ENCODE peak calls at places on chromosomes 13 and 19, in nine cellular contexts. I is kidney epithelial cell, L is MM.1S, V is heart left ventricle, B is upper lobe of left lung, J is fibroblast of lung, T is choroid plexus epithelial cell, F is neural progenitor cell, P is heart right ventricle. E is an unnamed sample.

GRCh38 chr13:85497652-85498051 is 301.6 kb downstream of the SLITRK6 start:
- DNase-seq in I (peak), L (no peak), V (no peak), B (no peak), J (peak), T (peak), F (no peak), P (no peak), E (peak)

GRCh38 chr13:111388851-111389500 is 68.5 kb downstream of the TEX29 start:
- DNase-seq in I (no peak), L (no peak), V (no peak), B (no peak), J (no peak), T (no peak), F (no peak), P (no peak), E (no peak)

GRCh38 chr19:49616532-49616931 is 23.4 kb downstream of the RRAS start:
- DNase-seq in I (no peak), L (no peak), V (no peak), B (no peak), J (no peak), T (no peak), F (no peak), P (no peak), E (no peak)

GRCh38 chr19:49445997-49446396 is 4.7 kb upstream of the SLC17A7 start:
- DNase-seq in I (no peak), L (no peak), V (no peak), B (no peak), J (no peak), T (no peak), F (no peak), P (no peak), E (no peak)

GRCh38 chr19:7230826-7231225 is 63.4 kb downstream of the INSR start:
- DNase-seq in I (no peak), L (no peak), V (peak), B (no peak), J (no peak), T (no peak), F (no peak), P (peak), E (no peak)

GRCh38 chr13:43908156-43909126 is 28.7 kb downstream of the LACC1 start:
- DNase-seq in I (peak), L (peak), V (no peak), B (no peak), J (peak), T (peak), F (peak), P (no peak), E (peak)

GRCh38 chr19:31286491-31286890 is 62.7 kb downstream of the TSHZ3 start:
- DNase-seq in I (no peak), L (no peak), V (no peak), B (no peak), J (no peak), T (no peak), F (no peak), P (no peak), E (peak)

GRCh38 chr13:42280537-42280936 is 8.6 kb downstream of the AKAP11 start:
- DNase-seq in I (no peak), L (no peak), V (no peak), B (no peak), J (no peak), T (no peak), F (no peak), P (no peak), E (no peak)

GRCh38 chr13:50357136-50357535 is 341.9 kb downstream of the KCNRG start:
- DNase-seq in I (no peak), L (no peak), V (no peak), B (no peak), J (no peak), T (no peak), F (no peak), P (no peak), E (no peak)

GRCh38 chr13:113657851-113658741 is at the start of gene ATP4B:
- DNase-seq in I (no peak), L (no peak), V (no peak), B (peak), J (no peak), T (no peak), F (no peak), P (no peak), E (no peak)

GRCh38 chr13:111589992-111590391 is 269.6 kb downstream of the TEX29 start:
- DNase-seq in I (no peak), L (no peak), V (no peak), B (no peak), J (no peak), T (no peak), F (no peak), P (no peak), E (no peak)

GRCh38 chr19:45514376-45515051 is 7.2 kb downstream of the VASP start:
- DNase-seq in I (no peak), L (no peak), V (no peak), B (peak), J (no peak), T (no peak), F (no peak), P (no peak), E (no peak)

GRCh38 chr19:35093430-35093829 is 22.2 kb upstream of the FXYD3 start:
- DNase-seq in I (no peak), L (no peak), V (no peak), B (no peak), J (no peak), T (no peak), F (no peak), P (no peak), E (no peak)

GRCh38 chr19:36152061-36152885 is at the start of gene COX7A1:
- DNase-seq in I (no peak), L (no peak), V (peak), B (peak), J (no peak), T (peak), F (no peak), P (peak), E (peak)

GRCh38 chr13:21047087-21047486 is 14.3 kb downstream of the LATS2 start:
- DNase-seq in I (no peak), L (no peak), V (no peak), B (no peak), J (no peak), T (no peak), F (no peak), P (no peak), E (no peak)

DNA sequence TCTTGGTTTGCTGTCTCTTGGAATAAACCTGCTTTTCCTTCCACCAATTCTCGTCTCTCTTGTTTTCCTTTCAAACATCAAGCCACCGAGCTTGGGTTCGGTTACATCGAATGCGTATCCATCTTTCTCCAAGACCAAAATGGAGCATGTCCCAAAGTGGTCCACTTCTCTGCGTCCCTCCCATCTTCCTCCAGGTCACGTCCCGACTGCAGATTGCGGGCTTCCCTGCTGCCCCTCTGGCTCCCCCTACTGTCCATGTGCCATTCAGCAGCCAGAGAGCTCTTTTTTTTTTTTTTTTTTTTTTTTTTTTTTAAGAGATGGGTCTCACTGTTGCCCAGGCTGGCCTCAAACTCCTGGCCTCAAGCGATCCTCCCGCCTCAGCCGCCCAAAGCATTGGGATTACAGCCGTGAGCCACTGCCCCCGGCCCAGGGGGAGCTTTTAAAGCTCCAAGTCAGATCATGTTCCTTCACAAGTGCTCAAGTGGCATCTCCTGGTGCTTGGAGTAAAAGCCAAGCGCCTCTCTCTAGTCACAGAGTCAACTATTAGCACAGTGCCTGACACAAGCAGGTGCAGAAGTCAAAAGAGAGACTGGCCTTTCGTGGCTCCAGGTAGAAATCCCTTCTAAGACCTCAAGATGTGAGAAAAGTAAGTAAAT is 10.0 kb downstream of the COL5A3 start:
- DNase-seq in I (no peak), L (peak), V (peak), B (no peak), J (peak), T (peak), F (peak), P (peak), E (peak)
- H3K4me3 ChIP-seq in I (no peak), L (no peak), V (no peak), B (no peak), J (no peak), T (no peak), F (no peak), P (no peak), E (no peak)

GRCh38 chr19:1622541-1622940 is 17.3 kb upstream of the UQCR11 start:
- DNase-seq in I (no peak), L (no peak), V (no peak), B (no peak), J (no peak), T (no peak), F (no peak), P (no peak), E (no peak)

GRCh38 chr19:1619703-1620102 is 14.4 kb upstream of the UQCR11 start:
- DNase-seq in I (no peak), L (no peak), V (no peak), B (no peak), J (no peak), T (no peak), F (no peak), P (no peak), E (no peak)

GRCh38 chr19:1621021-1621420 is 15.8 kb upstream of the UQCR11 start:
- DNase-seq in I (no peak), L (no peak), V (no peak), B (peak), J (no peak), T (no peak), F (no peak), P (no peak), E (no peak)

GRCh38 chr19:1622007-1622406 is 16.7 kb upstream of the UQCR11 start:
- DNase-seq in I (no peak), L (no peak), V (no peak), B (peak), J (no peak), T (no peak), F (no peak), P (no peak), E (no peak)

DNA sequence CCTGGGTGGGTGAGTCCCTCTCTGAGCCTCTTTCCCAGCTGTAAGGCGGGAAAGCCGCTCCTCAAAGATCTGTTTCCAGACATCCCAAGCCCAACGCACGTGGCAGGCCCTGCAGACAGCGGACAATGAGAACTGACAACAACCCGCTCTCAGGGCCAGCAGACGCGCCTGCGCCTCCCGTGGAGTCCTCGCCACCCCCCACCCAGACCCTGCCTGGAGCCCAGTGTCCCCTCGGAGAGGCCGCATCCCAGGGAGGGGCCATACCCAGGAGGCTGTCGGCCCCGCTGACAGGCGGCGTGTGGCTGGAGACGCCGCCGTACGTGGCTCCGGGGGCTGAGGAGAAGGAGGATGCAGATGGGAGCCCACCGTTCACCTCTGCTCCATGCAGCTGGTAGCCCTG is 16.3 kb upstream of the UQCR11 start:
- DNase-seq in I (no peak), L (no peak), V (no peak), B (peak), J (no peak), T (no peak), F (no peak), P (no peak), E (no peak)
- H3K4me3 ChIP-seq in I (no peak), L (no peak), V (no peak), B (no peak), J (no peak), T (no peak), F (no peak), P (no peak), E (no peak)

GRCh38 chr13:40386586-40386985 is 279.9 kb downstream of the FOXO1 start:
- DNase-seq in I (no peak), L (no peak), V (no peak), B (no peak), J (no peak), T (no peak), F (no peak), P (no peak), E (no peak)

GRCh38 chr13:40388617-40389016 is 277.8 kb downstream of the FOXO1 start:
- DNase-seq in I (no peak), L (peak), V (no peak), B (peak), J (peak), T (peak), F (no peak), P (no peak), E (no peak)

GRCh38 chr13:40387775-40388174 is 278.7 kb downstream of the FOXO1 start:
- DNase-seq in I (no peak), L (no peak), V (no peak), B (peak), J (no peak), T (no peak), F (no peak), P (no peak), E (no peak)

GRCh38 chr13:40390290-40391008 is 276.0 kb downstream of the FOXO1 start:
- DNase-seq in I (no peak), L (no peak), V (no peak), B (no peak), J (no peak), T (no peak), F (peak), P (no peak), E (no peak)

GRCh38 chr13:40389081-40389641 is 277.3 kb downstream of the FOXO1 start:
- DNase-seq in I (no peak), L (peak), V (no peak), B (no peak), J (no peak), T (peak), F (no peak), P (no peak), E (no peak)
- H3K4me3 ChIP-seq in I (no peak), L (peak), V (peak), B (no peak), J (no peak), T (no peak), F (no peak), P (no peak), E (no peak)

DNA sequence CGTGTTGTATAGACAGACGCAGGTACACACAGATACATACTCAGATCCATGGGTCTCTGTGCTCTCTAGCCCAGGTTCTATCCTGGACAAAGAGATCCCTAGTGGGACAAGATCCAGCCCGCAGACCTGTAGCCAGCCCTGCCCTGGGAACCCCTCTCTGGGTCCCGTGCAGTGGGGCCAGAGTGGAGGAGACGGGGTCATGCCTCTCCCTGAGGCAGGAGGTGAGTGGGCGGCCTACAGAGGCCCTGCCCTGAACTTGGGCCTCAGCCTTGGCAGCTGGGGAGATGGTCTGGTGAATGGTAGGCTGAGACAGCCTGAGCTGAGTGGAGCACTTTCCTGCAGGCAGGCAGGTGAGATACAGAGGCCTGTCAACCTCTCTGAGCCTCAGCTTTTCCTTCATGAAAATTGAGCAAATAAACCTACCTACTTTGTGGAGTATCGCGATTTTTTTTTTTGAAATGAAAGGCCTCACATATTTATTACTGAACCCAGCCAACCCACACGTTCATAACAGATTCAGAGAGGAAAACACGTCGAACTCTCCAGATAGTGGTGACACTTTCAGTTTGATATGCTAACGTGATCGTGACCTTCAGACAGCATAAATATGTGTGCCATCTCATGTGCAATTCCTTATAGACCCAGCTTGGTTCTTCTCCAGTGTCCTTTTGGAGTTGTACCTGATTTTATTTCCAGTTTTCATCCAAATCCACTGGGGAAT is 3.4 kb upstream of the JUND start:
- DNase-seq in I (no peak), L (no peak), V (no peak), B (no peak), J (no peak), T (no peak), F (no peak), P (no peak), E (no peak)
- H3K4me3 ChIP-seq in I (no peak), L (no peak), V (no peak), B (no peak), J (no peak), T (no peak), F (no peak), P (no peak), E (no peak)

GRCh38 chr19:14632286-14632685 is 42.4 kb downstream of the ADGRE3 start:
- DNase-seq in I (no peak), L (no peak), V (no peak), B (no peak), J (no peak), T (peak), F (no peak), P (no peak), E (peak)

GRCh38 chr19:14629557-14629956 is 45.1 kb downstream of the ADGRE3 start:
- DNase-seq in I (no peak), L (no peak), V (no peak), B (no peak), J (no peak), T (no peak), F (no peak), P (no peak), E (no peak)
- H3K4me3 ChIP-seq in I (no peak), L (no peak), V (no peak), B (no peak), J (no peak), T (no peak), F (no peak), P (no peak), E (no peak)

GRCh38 chr13:97435297-97435682 is 1.3 kb downstream of the RAP2A start:
- DNase-seq in I (no peak), L (no peak), V (no peak), B (no peak), J (no peak), T (no peak), F (no peak), P (no peak), E (no peak)

GRCh38 chr13:97434417-97435296 is 688 bp downstream of the RAP2A start:
- DNase-seq in I (no peak), L (peak), V (peak), B (peak), J (peak), T (peak), F (no peak), P (peak), E (peak)

GRCh38 chr13:97437729-97438128 is 3.8 kb downstream of the RAP2A start:
- DNase-seq in I (no peak), L (no peak), V (no peak), B (no peak), J (no peak), T (no peak), F (no peak), P (no peak), E (no peak)

GRCh38 chr13:97435794-97436193 is 1.8 kb downstream of the RAP2A start:
- DNase-seq in I (no peak), L (peak), V (no peak), B (no peak), J (peak), T (peak), F (no peak), P (no peak), E (peak)

DNA sequence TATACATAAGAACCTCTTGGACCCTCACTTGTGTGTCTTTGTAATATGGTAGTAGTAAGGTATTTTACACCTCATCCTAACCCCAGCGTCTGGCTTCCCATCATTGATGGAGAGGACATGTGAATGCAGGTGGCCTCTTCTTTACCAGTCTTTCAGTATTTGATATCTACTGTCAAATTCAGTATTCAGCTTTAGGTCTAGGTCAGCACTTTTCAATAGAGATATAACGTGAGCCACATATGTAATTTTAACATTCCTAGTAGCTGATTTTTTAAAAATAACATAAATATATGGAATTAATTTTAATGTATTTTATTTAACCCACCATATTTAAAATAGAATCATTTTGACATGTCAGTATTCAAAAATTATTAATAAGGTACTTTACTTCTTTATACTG is 2.9 kb downstream of the RAP2A start:
- DNase-seq in I (no peak), L (no peak), V (no peak), B (no peak), J (no peak), T (no peak), F (no peak), P (no peak), E (no peak)
- H3K4me3 ChIP-seq in I (no peak), L (no peak), V (peak), B (peak), J (no peak), T (no peak), F (peak), P (no peak), E (no peak)

DNA sequence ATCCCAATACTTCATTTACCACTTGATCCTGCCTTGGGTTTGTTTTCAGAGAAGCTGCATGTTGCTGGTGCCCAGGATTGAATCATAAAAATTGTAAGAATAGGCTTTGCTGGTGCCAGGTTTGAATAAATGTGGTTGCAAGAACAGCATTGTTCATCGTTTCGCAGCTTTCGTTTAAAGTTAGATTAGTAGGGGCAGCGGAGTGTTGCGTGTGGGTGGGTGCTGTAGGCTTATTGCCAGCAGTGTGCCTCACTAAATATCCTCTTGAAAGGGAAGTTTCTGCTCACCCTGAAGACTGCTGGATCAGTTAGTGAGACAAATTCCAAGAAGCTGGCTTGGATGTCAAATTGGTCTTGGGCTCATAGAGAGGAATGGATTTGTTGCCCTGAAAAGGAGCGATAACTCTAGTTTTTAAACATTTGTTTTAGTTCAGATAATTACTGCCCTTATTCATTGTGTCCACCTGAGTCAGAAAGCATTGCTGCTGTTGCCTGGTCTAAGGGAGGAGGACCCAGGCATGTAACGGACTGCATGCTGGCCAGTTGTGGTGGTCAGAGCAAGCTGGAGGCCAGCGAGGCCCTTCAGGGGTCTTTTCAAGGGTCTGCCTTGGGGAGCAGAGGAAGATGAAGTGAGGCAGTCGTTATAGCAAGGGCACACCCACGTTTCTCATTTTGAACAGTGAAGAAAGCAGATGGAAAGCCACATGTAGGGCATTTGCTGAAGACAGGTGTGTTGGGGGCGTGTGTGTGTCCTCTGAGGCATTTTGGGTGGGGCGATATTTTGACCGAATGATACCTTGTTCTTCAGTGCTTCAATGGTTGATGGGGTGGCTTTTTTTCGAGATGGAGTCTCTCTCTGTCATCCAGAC is 8.5 kb downstream of the ILF3 start:
- DNase-seq in I (no peak), L (no peak), V (no peak), B (no peak), J (peak), T (no peak), F (no peak), P (no peak), E (peak)
- H3K4me3 ChIP-seq in I (no peak), L (no peak), V (no peak), B (no peak), J (no peak), T (no peak), F (no peak), P (no peak), E (no peak)

E was measured in fibroblast of mammary gland.